ENCODE peak calls at places on chromosomes 4 and X, in eight cellular contexts. U, A, Q, E, I, K, H and B are unnamed samples.

GRCh38 chr4:168859888-168860694 is 150.0 kb downstream of the CBR4 start:
- DNase-seq in U (no peak), A (no peak), Q (no peak), E (no peak), I (no peak), K (no peak), H (no peak), B (no peak)

GRCh38 chrX:45840411-45840950 is 639.8 kb upstream of the DIPK2B start:
- DNase-seq in U (no peak), A (no peak), Q (no peak), E (no peak), I (no peak), K (no peak), H (no peak), B (no peak)

GRCh38 chr4:154407483-154407882 is 84.1 kb downstream of the DCHS2 start:
- DNase-seq in U (no peak), A (no peak), Q (no peak), E (no peak), I (no peak), K (no peak), H (no peak), B (no peak)

GRCh38 chr4:26207631-26208030 is 113.2 kb upstream of the RBPJ start:
- DNase-seq in U (no peak), A (no peak), Q (no peak), E (no peak), I (no peak), K (no peak), H (no peak), B (no peak)

GRCh38 chr4:126512998-126513397 is 1119.8 kb upstream of the INTU start:
- DNase-seq in U (no peak), A (no peak), Q (no peak), E (no peak), I (no peak), K (no peak), H (no peak), B (no peak)

GRCh38 chr4:101008503-101008902 is 338.8 kb downstream of the PPP3CA start:
- DNase-seq in U (no peak), A (no peak), Q (no peak), E (no peak), I (no peak), K (no peak), H (no peak), B (no peak)

GRCh38 chr4:186500721-186501304 is 54.6 kb downstream of the MTNR1A start:
- DNase-seq in U (no peak), A (no peak), Q (no peak), E (no peak), I (no peak), K (peak), H (no peak), B (no peak)

GRCh38 chr4:107592518-107592917 is 127.5 kb downstream of the PAPSS1 start:
- DNase-seq in U (no peak), A (peak), Q (no peak), E (no peak), I (no peak), K (no peak), H (no peak), B (no peak)

GRCh38 chr4:7802093-7802726 is 137.5 kb downstream of the AFAP1 start:
- DNase-seq in U (peak), A (peak), Q (peak), E (peak), I (peak), K (peak), H (peak), B (no peak)

GRCh38 chrX:119638725-119639471 is 32.7 kb upstream of the NKRF start:
- DNase-seq in U (no peak), A (no peak), Q (no peak), E (no peak), I (no peak), K (no peak), H (no peak), B (peak)

GRCh38 chrX:78886550-78886949 is 58.6 kb upstream of the P2RY10 start:
- DNase-seq in U (no peak), A (peak), Q (no peak), E (no peak), I (no peak), K (no peak), H (no peak), B (no peak)

GRCh38 chr4:5773271-5773555 is 62.2 kb downstream of the EVC start:
- DNase-seq in U (no peak), A (no peak), Q (peak), E (no peak), I (no peak), K (no peak), H (no peak), B (no peak)

GRCh38 chr4:145148980-145149379 is 31.4 kb downstream of the OTUD4 start:
- DNase-seq in U (no peak), A (no peak), Q (no peak), E (no peak), I (no peak), K (no peak), H (no peak), B (no peak)

GRCh38 chr4:119592708-119593298 is 35.8 kb downstream of the PDE5A start:
- DNase-seq in U (no peak), A (no peak), Q (no peak), E (no peak), I (no peak), K (no peak), H (no peak), B (no peak)

GRCh38 chrX:73768120-73768519 is 205.1 kb downstream of the CHIC1 start:
- DNase-seq in U (no peak), A (no peak), Q (no peak), E (no peak), I (no peak), K (no peak), H (no peak), B (no peak)

GRCh38 chrX:149518236-149518635 is 13.1 kb upstream of the IDS start:
- DNase-seq in U (no peak), A (no peak), Q (no peak), E (no peak), I (no peak), K (no peak), H (no peak), B (no peak)

GRCh38 chr4:20364969-20365368 is 113.3 kb downstream of the SLIT2 start:
- DNase-seq in U (no peak), A (no peak), Q (no peak), E (no peak), I (no peak), K (no peak), H (no peak), B (no peak)

GRCh38 chrX:24282381-24283121 is 31.3 kb downstream of the SUPT20HL2 start:
- DNase-seq in U (no peak), A (no peak), Q (no peak), E (no peak), I (no peak), K (no peak), H (no peak), B (no peak)

GRCh38 chr4:11976726-11977263 is 548.1 kb upstream of the HS3ST1 start:
- DNase-seq in U (no peak), A (no peak), Q (no peak), E (no peak), I (no peak), K (no peak), H (no peak), B (no peak)
- TF ChIP-seq CTCF in U (no peak), A (no peak), Q (no peak), E (no peak), I (no peak), K (no peak), H (no peak), B (no peak)

DNA sequence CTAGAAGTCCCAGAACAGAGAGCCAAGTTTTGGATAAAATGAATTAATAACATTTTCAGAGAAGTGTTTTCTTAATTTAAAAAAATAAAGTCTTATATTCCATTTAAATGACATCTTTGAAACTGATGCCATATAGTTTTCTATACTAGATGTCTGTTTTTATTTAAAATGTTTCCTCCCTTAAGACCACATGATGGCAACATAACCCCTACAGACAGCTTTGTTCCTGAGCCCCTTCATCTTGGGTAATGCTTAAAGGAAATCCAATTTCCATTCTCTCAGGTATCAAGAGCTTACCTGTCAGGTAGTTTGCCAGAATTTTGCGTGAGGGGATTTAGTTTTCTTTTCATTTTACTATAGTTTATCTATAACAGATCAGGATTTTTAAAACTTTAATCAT is 181.4 kb upstream of the UGT8 start:
- DNase-seq in U (no peak), A (no peak), Q (no peak), E (no peak), I (no peak), K (no peak), H (no peak), B (no peak)
- TF ChIP-seq CTCF in U (no peak), A (no peak), Q (no peak), E (no peak), I (no peak), K (no peak), H (no peak), B (no peak)

GRCh38 chrX:77617206-77617605 is 168.8 kb downstream of the ATRX start:
- DNase-seq in U (no peak), A (no peak), Q (no peak), E (no peak), I (no peak), K (no peak), H (no peak), B (no peak)

GRCh38 chrX:77622672-77623071 is 163.3 kb downstream of the ATRX start:
- DNase-seq in U (no peak), A (no peak), Q (no peak), E (no peak), I (no peak), K (no peak), H (no peak), B (no peak)

DNA sequence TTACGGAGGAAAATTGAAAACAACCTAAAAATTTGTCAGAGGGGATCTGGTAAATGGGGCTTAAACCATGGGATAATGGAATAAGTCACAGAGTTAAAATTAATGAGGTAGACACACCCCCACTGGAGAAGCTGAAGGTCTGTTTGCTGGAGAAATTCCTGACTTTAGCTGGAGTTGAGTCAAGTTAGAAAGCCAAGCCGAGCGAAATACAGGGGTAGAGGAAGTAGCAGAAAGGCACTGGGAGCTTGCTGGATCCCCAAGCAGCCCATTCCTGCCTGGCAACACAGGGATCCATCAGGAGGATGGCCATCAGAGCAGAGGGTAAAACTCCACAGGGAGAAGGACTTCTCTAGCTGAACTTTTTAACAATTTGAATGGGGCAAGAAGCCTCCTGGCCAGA is 163.8 kb downstream of the ATRX start:
- DNase-seq in U (no peak), A (no peak), Q (no peak), E (no peak), I (no peak), K (no peak), H (no peak), B (no peak)
- TF ChIP-seq CTCF in U (no peak), A (no peak), Q (no peak), E (no peak), I (no peak), K (no peak), H (no peak), B (no peak)

DNA sequence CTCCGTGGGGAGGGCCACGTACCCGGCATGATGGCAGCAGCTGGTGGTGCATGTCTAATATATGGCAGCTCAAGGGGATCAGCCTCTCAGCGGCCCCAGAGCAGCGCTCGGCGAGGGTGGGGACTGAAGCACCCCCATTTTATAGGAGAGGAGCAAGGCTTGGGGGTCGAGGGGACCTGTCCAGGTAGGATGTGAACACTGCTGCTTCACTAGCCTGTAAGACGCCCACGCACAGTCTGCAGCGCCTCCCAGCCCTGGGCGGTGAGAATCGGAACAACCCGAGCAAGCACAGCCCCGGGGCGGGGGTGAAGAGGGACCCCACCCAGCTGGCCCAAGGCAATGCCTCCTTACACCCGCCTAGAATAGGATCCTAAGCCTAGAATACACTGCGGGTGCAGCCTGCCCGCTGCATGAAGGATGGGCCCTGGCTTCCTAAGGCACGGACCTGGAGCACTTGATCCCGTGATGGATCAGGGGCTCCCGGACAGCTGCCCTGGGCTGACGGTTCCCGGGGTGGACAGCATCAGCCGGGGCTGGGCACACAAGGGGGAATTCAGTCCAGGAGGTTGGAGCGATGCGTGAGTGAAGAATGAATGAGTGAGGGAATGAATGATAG is 17.6 kb downstream of the ADRA2C start:
- DNase-seq in U (no peak), A (no peak), Q (no peak), E (peak), I (no peak), K (no peak), H (peak), B (no peak)
- TF ChIP-seq CTCF in U (peak), A (no peak), Q (peak), E (peak), I (peak), K (no peak), H (peak), B (no peak)

DNA sequence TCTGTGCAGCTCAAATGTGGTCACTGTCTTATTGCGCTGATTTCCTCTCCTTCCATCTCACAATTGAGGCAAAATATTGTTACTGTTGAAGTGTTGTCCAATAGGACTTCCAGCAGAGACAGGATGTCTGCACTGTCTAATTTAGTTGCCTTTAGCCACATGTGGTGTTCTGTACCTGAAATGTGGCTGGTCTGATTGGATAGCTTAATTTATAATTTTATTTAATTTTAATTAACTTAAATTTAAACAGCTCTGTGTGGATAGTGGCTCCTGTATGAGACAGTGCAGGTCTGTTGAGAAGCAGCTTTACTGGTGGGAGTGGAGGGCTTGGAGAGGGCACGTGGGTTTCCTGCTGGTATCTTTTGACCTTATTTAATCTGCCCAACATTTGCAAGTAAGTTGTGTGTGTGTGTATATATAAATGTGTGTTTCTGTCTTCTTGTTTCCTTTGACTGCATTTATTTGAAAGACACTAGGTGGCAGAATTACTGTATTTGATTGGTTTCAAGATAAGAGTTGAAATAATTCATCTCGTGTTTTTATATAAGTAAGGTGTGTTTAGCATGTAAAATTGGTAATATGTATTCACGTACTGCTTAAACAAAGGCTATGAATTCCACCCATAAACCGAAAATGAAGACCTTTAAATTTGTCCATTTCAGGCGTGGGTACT is 55.3 kb upstream of the MSANTD1 start:
- DNase-seq in U (no peak), A (no peak), Q (no peak), E (no peak), I (no peak), K (no peak), H (no peak), B (no peak)
- TF ChIP-seq CTCF in U (peak), A (peak), Q (peak), E (no peak), I (peak), K (no peak), H (no peak), B (peak)

GRCh38 chr4:43564107-43564506 is 671.6 kb downstream of the GRXCR1 start:
- DNase-seq in U (no peak), A (peak), Q (no peak), E (no peak), I (no peak), K (no peak), H (no peak), B (no peak)
- TF ChIP-seq CTCF in U (no peak), A (no peak), Q (no peak), E (no peak), I (no peak), K (no peak), H (no peak), B (no peak)